ENCODE peak calls at places on chromosome 19, in six cellular contexts. P is hepatocyte, Y is heart left ventricle, R is uterus, F is HepG2, K is tibial nerve. S is an unnamed sample. For H3K4me1, the result is how much of the 10 kb centered on the place peaks cover.

GRCh38 chr19:42092350-42092749 is 16.4 kb downstream of the ZNF574 start:
- DNase-seq in Y (no peak), F (no peak), R (peak), K (no peak), P (no peak), S (peak)

GRCh38 chr19:46984077-46985010 is 35.3 kb upstream of the NPAS1 start:
- DNase-seq in Y (peak), P (peak), K (no peak), F (peak), R (peak), S (peak)

GRCh38 chr19:41785653-41786052 is 10.7 kb upstream of the CEACAM3 start:
- DNase-seq in K (no peak), F (peak), R (no peak), Y (peak), P (peak), S (peak)

GRCh38 chr19:55179570-55180484 is at the start of gene SYT5:
- DNase-seq in R (no peak), Y (no peak), K (no peak), F (no peak), P (peak), S (peak)

GRCh38 chr19:10036601-10037071 is 23.4 kb downstream of the RDH8 start:
- DNase-seq in R (no peak), K (no peak), F (peak), P (peak), Y (no peak), S (no peak)

GRCh38 chr19:49684983-49685553 is 4.3 kb upstream of the ADM5 start:
- DNase-seq in P (no peak), R (no peak), Y (no peak), F (no peak), K (no peak), S (no peak)

GRCh38 chr19:42175952-42176648 is 41.4 kb downstream of the DEDD2 start:
- DNase-seq in R (no peak), P (peak), F (no peak), Y (no peak), K (no peak), S (peak)

GRCh38 chr19:48819366-48819816 is 8.6 kb upstream of the BCAT2 start:
- DNase-seq in R (peak), P (peak), K (peak), F (no peak), Y (peak), S (peak)

GRCh38 chr19:58047672-58048071 is 11.4 kb upstream of the ZNF135 start:
- DNase-seq in R (no peak), K (no peak), P (no peak), Y (no peak), F (no peak), S (no peak)

GRCh38 chr19:43586346-43586745 is 9.6 kb downstream of the IRGQ start:
- DNase-seq in R (no peak), F (no peak), Y (no peak), K (no peak), P (no peak), S (no peak)

GRCh38 chr19:10981496-10981895 is 20.7 kb downstream of the SMARCA4 start:
- DNase-seq in R (no peak), F (no peak), P (no peak), K (no peak), Y (no peak), S (no peak)

GRCh38 chr19:15452111-15453047 is 2.6 kb upstream of the WIZ start:
- DNase-seq in P (peak), K (peak), R (peak), Y (peak), F (peak), S (peak)

DNA sequence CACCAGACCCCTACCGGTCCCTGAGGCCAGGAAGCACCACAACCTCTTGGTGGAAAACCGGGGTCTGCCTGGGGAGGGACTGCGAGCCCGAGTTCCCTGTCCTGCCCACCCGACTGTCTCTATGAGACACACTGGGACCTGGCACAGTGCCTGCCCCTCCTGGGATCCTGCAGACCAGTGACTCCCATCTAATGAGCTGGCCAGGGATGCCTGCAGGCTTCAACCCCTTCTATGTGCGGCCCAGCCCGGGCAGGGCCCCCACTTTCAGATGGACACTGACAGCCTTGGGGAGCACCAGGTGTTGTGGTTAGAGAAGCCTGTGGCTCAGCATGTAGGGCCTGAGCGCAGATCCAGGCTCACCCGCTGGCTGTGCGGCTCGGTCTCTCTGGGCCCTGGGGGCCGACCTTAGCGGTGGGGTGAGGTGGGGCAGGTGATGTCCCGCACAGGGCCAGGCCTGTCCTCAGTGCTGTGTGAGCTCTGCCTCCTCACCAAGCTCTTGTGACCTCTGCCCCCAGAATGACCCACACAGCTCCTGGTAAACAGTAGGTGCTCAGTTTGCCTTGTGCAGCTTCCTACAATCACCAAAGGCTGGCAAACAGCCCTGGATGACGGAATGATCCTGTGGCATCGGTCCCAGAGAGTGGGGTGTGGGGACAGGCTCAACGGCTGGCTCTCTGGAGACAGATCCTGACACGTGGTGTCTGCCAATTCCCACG is 17.9 kb upstream of the CACTIN start:
- DNase-seq in F (no peak), P (no peak), Y (no peak), K (peak), R (no peak), S (no peak)
- H3K27ac ChIP-seq in F (no peak), P (no peak), Y (no peak), K (peak), R (no peak), S (no peak)

DNA sequence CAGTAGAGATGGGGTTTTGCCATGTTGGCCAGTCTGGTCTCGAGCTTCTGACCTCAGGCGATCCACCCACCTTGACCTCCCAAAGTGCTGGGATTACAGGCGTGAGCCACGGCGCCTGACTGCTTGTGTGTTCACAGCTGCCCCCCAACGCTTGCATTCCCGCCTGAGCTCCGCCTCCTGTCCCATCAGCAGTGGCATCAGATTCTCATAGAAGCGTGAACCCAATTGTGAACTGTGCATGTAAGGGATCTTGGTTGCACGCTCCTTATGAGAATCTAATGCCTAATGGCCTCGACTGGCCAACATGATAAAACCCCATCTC is 75.9 kb downstream of the GADD45B start:
- DNase-seq in P (no peak), R (no peak), K (no peak), F (no peak), Y (no peak), S (no peak)
- H3K4me1 ChIP-seq in P (under half), R (under half), K (under half), F (half or more), Y (under half), S (under half)

DNA sequence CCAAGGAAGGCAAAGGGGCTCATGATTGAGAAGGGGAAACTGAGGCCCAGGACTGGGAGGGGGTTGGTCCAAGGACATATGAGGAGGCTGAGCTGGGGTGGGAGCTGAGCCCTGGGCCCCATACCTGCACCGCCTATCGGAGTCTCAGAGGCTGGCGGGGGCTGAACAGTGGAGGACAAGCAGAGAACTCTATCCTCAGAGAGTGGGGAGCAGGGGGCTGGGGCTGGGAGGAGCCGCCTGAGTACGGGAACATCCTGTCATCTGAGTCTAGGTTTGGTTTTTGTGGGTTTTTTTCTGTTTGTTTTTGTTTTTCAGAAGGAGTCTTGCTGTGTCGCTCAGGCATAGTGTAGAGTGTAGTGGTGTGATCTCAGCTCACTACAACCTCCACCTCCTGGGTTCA is 6.2 kb downstream of the ARRDC2 start:
- DNase-seq in K (no peak), P (no peak), F (no peak), R (no peak), Y (no peak), S (no peak)
- H3K27ac ChIP-seq in K (peak), P (no peak), F (no peak), R (no peak), Y (peak), S (no peak)

GRCh38 chr19:1860821-1861598 is 2.4 kb downstream of the KLF16 start:
- DNase-seq in K (no peak), P (no peak), F (no peak), R (no peak), Y (no peak), S (no peak)

GRCh38 chr19:1862068-1862423 is 1.3 kb downstream of the KLF16 start:
- DNase-seq in K (no peak), F (no peak), Y (no peak), P (no peak), R (no peak), S (no peak)

GRCh38 chr19:1860133-1860775 is 3.1 kb downstream of the KLF16 start:
- DNase-seq in K (no peak), R (peak), P (peak), F (peak), Y (peak), S (no peak)

GRCh38 chr19:1862424-1863307 is 713 bp downstream of the KLF16 start:
- DNase-seq in K (no peak), R (no peak), Y (peak), P (peak), F (no peak), S (peak)

GRCh38 chr19:1861599-1862031 is 1.8 kb downstream of the KLF16 start:
- DNase-seq in Y (peak), F (no peak), K (no peak), P (no peak), R (no peak), S (no peak)
- H3K4me1 ChIP-seq in Y (under half), F (half or more), K (half or more), P (half or more), R (under half), S (under half)

GRCh38 chr19:7916137-7916907 is 1.7 kb downstream of the TGFBR3L start:
- DNase-seq in P (peak), F (no peak), Y (no peak), R (no peak), K (no peak), S (peak)

GRCh38 chr19:7918615-7919421 is 1.3 kb upstream of the SNAPC2 start:
- DNase-seq in R (no peak), P (no peak), K (no peak), F (peak), Y (no peak), S (no peak)

GRCh38 chr19:7915250-7916136 is 863 bp downstream of the TGFBR3L start:
- DNase-seq in K (no peak), F (no peak), Y (no peak), R (peak), P (no peak), S (no peak)

GRCh38 chr19:7917292-7918061 is 2.7 kb upstream of the SNAPC2 start:
- DNase-seq in R (peak), K (no peak), Y (no peak), P (peak), F (no peak), S (peak)

GRCh38 chr19:7916908-7917291 is 2.3 kb downstream of the TGFBR3L start:
- DNase-seq in P (no peak), F (no peak), Y (no peak), R (no peak), K (no peak), S (no peak)
- H3K27ac ChIP-seq in P (no peak), F (peak), Y (no peak), R (peak), K (no peak), S (no peak)

GRCh38 chr19:19485998-19486290 is 29.4 kb downstream of the TSSK6 start:
- DNase-seq in K (no peak), F (no peak), Y (no peak), P (no peak), R (no peak), S (no peak)

GRCh38 chr19:19488041-19488874 is 27.1 kb downstream of the TSSK6 start:
- DNase-seq in P (peak), F (no peak), Y (no peak), R (peak), K (no peak), S (no peak)

GRCh38 chr19:19488875-19489690 is 26.3 kb downstream of the TSSK6 start:
- DNase-seq in R (peak), F (peak), P (peak), Y (peak), K (peak), S (peak)

GRCh38 chr19:19486343-19487076 is 28.8 kb downstream of the TSSK6 start:
- DNase-seq in P (no peak), K (no peak), F (no peak), R (no peak), Y (no peak), S (no peak)

DNA sequence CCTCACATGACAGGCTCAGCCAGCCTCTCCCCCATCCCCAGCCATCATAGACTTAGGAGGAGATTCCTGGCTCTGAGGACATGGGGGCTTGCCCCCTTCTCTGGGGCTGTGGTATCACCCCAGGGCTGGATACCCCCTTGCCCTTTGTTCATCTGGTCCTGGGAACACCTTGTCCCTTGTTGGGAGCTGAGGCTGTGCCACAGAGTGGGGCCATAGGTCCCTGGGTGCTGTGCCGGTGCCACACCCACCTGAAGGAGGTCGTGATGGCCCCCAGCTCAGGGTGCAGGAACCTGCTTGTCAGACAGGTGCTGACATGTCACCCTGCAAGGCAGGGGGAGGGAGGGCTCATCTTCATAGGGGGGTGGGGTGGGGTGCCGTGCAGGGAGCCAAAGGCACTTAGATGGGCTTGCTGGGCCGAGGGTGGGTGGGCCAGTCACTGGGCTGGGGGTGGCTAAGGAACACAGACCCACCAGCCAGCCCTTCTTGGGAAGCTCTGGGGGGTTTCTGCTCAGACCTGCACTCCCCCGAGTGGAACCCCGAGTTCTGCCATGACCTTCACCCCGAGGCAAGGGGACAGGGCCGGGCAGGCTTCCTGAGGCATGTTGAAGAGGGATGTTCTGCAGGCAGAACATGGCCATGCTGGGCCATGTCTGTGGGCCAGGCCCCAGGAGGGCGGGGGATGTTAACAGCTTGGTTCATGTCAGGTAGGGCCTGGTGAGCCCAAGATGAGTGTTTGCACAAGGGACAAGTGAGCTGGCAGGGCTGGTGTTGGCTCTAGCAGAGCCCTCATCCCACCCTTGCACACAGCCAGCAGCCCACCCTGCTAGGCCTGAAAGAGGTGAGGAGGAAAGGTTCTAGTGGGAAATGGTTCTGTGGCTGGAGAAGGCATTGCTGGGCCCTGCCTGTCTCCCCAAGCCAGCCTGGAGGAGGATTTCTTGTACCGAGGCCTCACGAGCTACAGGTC is 28.0 kb downstream of the TSSK6 start:
- DNase-seq in R (no peak), P (no peak), K (no peak), F (no peak), Y (no peak), S (no peak)
- H3K4me1 ChIP-seq in R (under half), P (half or more), K (under half), F (under half), Y (under half), S (under half)

GRCh38 chr19:2064788-2065524 is 13.9 kb upstream of the MKNK2 start:
- DNase-seq in Y (peak), K (no peak), F (no peak), R (no peak), P (peak), S (no peak)
- H3K27ac ChIP-seq in Y (peak), K (peak), F (peak), R (peak), P (no peak), S (no peak)

GRCh38 chr19:17107546-17108452 is 32.2 kb downstream of the MYO9B start:
- DNase-seq in K (peak), Y (peak), F (peak), R (peak), P (peak), S (peak)

GRCh38 chr19:17109962-17110598 is 34.5 kb downstream of the MYO9B start:
- DNase-seq in R (no peak), F (no peak), K (peak), Y (peak), P (no peak), S (no peak)

GRCh38 chr19:17109300-17109699 is 33.7 kb downstream of the MYO9B start:
- DNase-seq in P (no peak), R (no peak), F (no peak), K (no peak), Y (no peak), S (no peak)

GRCh38 chr19:17110599-17110966 is 35.0 kb downstream of the MYO9B start:
- DNase-seq in K (no peak), F (no peak), R (no peak), Y (no peak), P (no peak), S (no peak)

GRCh38 chr19:17108453-17108784 is 32.8 kb downstream of the MYO9B start:
- DNase-seq in K (no peak), R (no peak), Y (no peak), F (no peak), P (no peak), S (no peak)
- H3K4me1 ChIP-seq in K (under half), R (under half), Y (under half), F (under half), P (under half), S (under half)